ENCODE peak calls at places on chromosome 17, in six cellular contexts. One of them, this sample, is unnamed.

GRCh38 chr17:2571523-2572303 is 21.7 kb upstream of the PAFAH1B1 start:
- DNase-seq in endothelial cell of umbilical vein: no peak
- DNase-seq in upper lobe of right lung: no peak
- DNase-seq in mucosa of descending colon: no peak
- DNase-seq in activated CD8-positive, alpha-beta T cell treated with anti-CD3 and anti-CD28 coated beads for 36 hours: no peak
- DNase-seq in choroid plexus epithelial cell: no peak
- DNase-seq in this sample: peak

GRCh38 chr17:59332890-59333377 is 1.5 kb downstream of the YPEL2 start:
- DNase-seq in endothelial cell of umbilical vein: peak
- DNase-seq in choroid plexus epithelial cell: peak
- DNase-seq in upper lobe of right lung: no peak
- DNase-seq in activated CD8-positive, alpha-beta T cell treated with anti-CD3 and anti-CD28 coated beads for 36 hours: peak
- DNase-seq in mucosa of descending colon: no peak
- DNase-seq in this sample: no peak

GRCh38 chr17:42677921-42678781 is 1.4 kb upstream of the PLEKHH3 start:
- DNase-seq in activated CD8-positive, alpha-beta T cell treated with anti-CD3 and anti-CD28 coated beads for 36 hours: peak
- DNase-seq in endothelial cell of umbilical vein: peak
- DNase-seq in upper lobe of right lung: peak
- DNase-seq in choroid plexus epithelial cell: peak
- DNase-seq in mucosa of descending colon: peak
- DNase-seq in this sample: peak

GRCh38 chr17:57366558-57367351 is 110.4 kb downstream of the MSI2 start:
- DNase-seq in choroid plexus epithelial cell: no peak
- DNase-seq in upper lobe of right lung: no peak
- DNase-seq in mucosa of descending colon: no peak
- DNase-seq in endothelial cell of umbilical vein: no peak
- DNase-seq in activated CD8-positive, alpha-beta T cell treated with anti-CD3 and anti-CD28 coated beads for 36 hours: no peak
- DNase-seq in this sample: no peak

GRCh38 chr17:83081561-83082201 is 2.3 kb downstream of the METRNL start:
- DNase-seq in choroid plexus epithelial cell: no peak
- DNase-seq in activated CD8-positive, alpha-beta T cell treated with anti-CD3 and anti-CD28 coated beads for 36 hours: peak
- DNase-seq in mucosa of descending colon: peak
- DNase-seq in endothelial cell of umbilical vein: no peak
- DNase-seq in upper lobe of right lung: no peak
- DNase-seq in this sample: peak

GRCh38 chr17:74599531-74599939 is 7.5 kb upstream of the CD300LD start:
- DNase-seq in choroid plexus epithelial cell: no peak
- DNase-seq in upper lobe of right lung: no peak
- DNase-seq in activated CD8-positive, alpha-beta T cell treated with anti-CD3 and anti-CD28 coated beads for 36 hours: no peak
- DNase-seq in endothelial cell of umbilical vein: no peak
- DNase-seq in mucosa of descending colon: no peak
- DNase-seq in this sample: no peak

GRCh38 chr17:79776378-79777165 is 1.4 kb upstream of the CBX2 start:
- DNase-seq in mucosa of descending colon: no peak
- DNase-seq in choroid plexus epithelial cell: no peak
- DNase-seq in activated CD8-positive, alpha-beta T cell treated with anti-CD3 and anti-CD28 coated beads for 36 hours: no peak
- DNase-seq in endothelial cell of umbilical vein: peak
- DNase-seq in upper lobe of right lung: no peak
- DNase-seq in this sample: no peak

GRCh38 chr17:35545150-35545549 is 7.7 kb upstream of the SLFN12L start:
- DNase-seq in choroid plexus epithelial cell: no peak
- DNase-seq in upper lobe of right lung: no peak
- DNase-seq in activated CD8-positive, alpha-beta T cell treated with anti-CD3 and anti-CD28 coated beads for 36 hours: no peak
- DNase-seq in endothelial cell of umbilical vein: no peak
- DNase-seq in mucosa of descending colon: no peak
- DNase-seq in this sample: no peak

GRCh38 chr17:29155235-29155965 is 24.8 kb downstream of the MYO18A start:
- DNase-seq in mucosa of descending colon: peak
- DNase-seq in upper lobe of right lung: peak
- DNase-seq in choroid plexus epithelial cell: peak
- DNase-seq in endothelial cell of umbilical vein: peak
- DNase-seq in activated CD8-positive, alpha-beta T cell treated with anti-CD3 and anti-CD28 coated beads for 36 hours: peak
- DNase-seq in this sample: peak

GRCh38 chr17:49518346-49519078 is 23.4 kb downstream of the NGFR start:
- DNase-seq in endothelial cell of umbilical vein: no peak
- DNase-seq in mucosa of descending colon: no peak
- DNase-seq in upper lobe of right lung: no peak
- DNase-seq in activated CD8-positive, alpha-beta T cell treated with anti-CD3 and anti-CD28 coated beads for 36 hours: no peak
- DNase-seq in choroid plexus epithelial cell: no peak
- DNase-seq in this sample: no peak

GRCh38 chr17:49515196-49515770 is 20.2 kb downstream of the NGFR start:
- DNase-seq in upper lobe of right lung: peak
- DNase-seq in mucosa of descending colon: peak
- DNase-seq in choroid plexus epithelial cell: peak
- DNase-seq in endothelial cell of umbilical vein: no peak
- DNase-seq in activated CD8-positive, alpha-beta T cell treated with anti-CD3 and anti-CD28 coated beads for 36 hours: no peak
- DNase-seq in this sample: peak

GRCh38 chr17:49513616-49514373 is 18.7 kb downstream of the NGFR start:
- DNase-seq in choroid plexus epithelial cell: no peak
- DNase-seq in activated CD8-positive, alpha-beta T cell treated with anti-CD3 and anti-CD28 coated beads for 36 hours: no peak
- DNase-seq in mucosa of descending colon: no peak
- DNase-seq in upper lobe of right lung: peak
- DNase-seq in endothelial cell of umbilical vein: no peak
- DNase-seq in this sample: no peak

GRCh38 chr17:49514374-49514738 is 19.3 kb downstream of the NGFR start:
- DNase-seq in upper lobe of right lung: no peak
- DNase-seq in endothelial cell of umbilical vein: no peak
- DNase-seq in mucosa of descending colon: no peak
- DNase-seq in activated CD8-positive, alpha-beta T cell treated with anti-CD3 and anti-CD28 coated beads for 36 hours: no peak
- DNase-seq in choroid plexus epithelial cell: peak
- DNase-seq in this sample: no peak

DNA sequence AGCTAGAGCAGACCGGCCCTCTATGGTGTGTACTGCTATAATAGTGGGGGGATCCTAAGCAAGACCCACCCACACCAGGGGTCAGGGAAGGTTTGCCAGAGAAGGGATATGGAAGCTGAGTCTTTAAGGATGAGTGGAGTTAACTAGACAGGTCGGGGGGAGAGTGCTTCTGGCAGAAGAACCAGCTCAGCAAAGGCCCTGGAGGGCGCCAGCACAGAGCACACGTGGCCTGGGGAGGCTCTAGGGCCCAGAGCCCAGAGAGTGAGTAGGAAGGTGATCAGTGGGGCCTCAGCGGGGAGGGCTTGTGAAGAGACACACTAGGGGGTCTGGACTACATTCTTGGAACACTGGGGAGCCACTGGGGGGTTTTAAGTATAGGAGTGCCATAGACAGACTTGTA is 21.1 kb downstream of the NGFR start:
- DNase-seq in endothelial cell of umbilical vein: no peak
- DNase-seq in choroid plexus epithelial cell: peak
- DNase-seq in activated CD8-positive, alpha-beta T cell treated with anti-CD3 and anti-CD28 coated beads for 36 hours: no peak
- DNase-seq in mucosa of descending colon: no peak
- DNase-seq in upper lobe of right lung: no peak
- DNase-seq in this sample: no peak
- TF ChIP-seq CTCF in endothelial cell of umbilical vein: no peak
- TF ChIP-seq CTCF in choroid plexus epithelial cell: no peak
- TF ChIP-seq CTCF in activated CD8-positive, alpha-beta T cell treated with anti-CD3 and anti-CD28 coated beads for 36 hours: no peak
- TF ChIP-seq CTCF in mucosa of descending colon: no peak
- TF ChIP-seq CTCF in upper lobe of right lung: no peak
- TF ChIP-seq CTCF in this sample: no peak

GRCh38 chr17:65936013-65936412 is 255.9 kb downstream of the CEP112 start:
- DNase-seq in upper lobe of right lung: no peak
- DNase-seq in endothelial cell of umbilical vein: peak
- DNase-seq in mucosa of descending colon: no peak
- DNase-seq in choroid plexus epithelial cell: peak
- DNase-seq in activated CD8-positive, alpha-beta T cell treated with anti-CD3 and anti-CD28 coated beads for 36 hours: no peak
- DNase-seq in this sample: no peak

GRCh38 chr17:65942592-65942991 is 249.3 kb downstream of the CEP112 start:
- DNase-seq in activated CD8-positive, alpha-beta T cell treated with anti-CD3 and anti-CD28 coated beads for 36 hours: no peak
- DNase-seq in endothelial cell of umbilical vein: no peak
- DNase-seq in mucosa of descending colon: no peak
- DNase-seq in upper lobe of right lung: no peak
- DNase-seq in choroid plexus epithelial cell: no peak
- DNase-seq in this sample: no peak

DNA sequence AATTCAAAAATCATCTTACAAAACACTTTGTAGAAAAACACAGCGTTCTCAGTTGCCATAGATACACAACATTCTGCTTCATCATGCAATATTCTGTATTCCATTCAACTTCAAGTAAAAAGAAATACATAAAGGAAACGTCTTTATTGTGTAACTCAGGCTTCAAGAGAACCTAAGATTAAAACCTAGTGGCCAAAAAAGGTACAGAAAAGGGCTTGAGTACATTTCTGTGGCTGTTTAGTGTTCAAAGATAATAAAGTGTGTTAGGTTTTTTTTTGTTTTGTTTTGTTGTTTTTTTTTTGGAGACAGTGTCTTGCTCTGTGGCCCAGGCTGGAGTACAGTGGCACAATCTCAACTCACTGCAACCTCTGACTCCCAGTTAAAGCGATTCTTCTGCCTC is 250.4 kb downstream of the CEP112 start:
- DNase-seq in endothelial cell of umbilical vein: no peak
- DNase-seq in upper lobe of right lung: no peak
- DNase-seq in activated CD8-positive, alpha-beta T cell treated with anti-CD3 and anti-CD28 coated beads for 36 hours: no peak
- DNase-seq in mucosa of descending colon: no peak
- DNase-seq in choroid plexus epithelial cell: no peak
- DNase-seq in this sample: no peak
- TF ChIP-seq CTCF in endothelial cell of umbilical vein: no peak
- TF ChIP-seq CTCF in upper lobe of right lung: no peak
- TF ChIP-seq CTCF in activated CD8-positive, alpha-beta T cell treated with anti-CD3 and anti-CD28 coated beads for 36 hours: no peak
- TF ChIP-seq CTCF in mucosa of descending colon: no peak
- TF ChIP-seq CTCF in choroid plexus epithelial cell: no peak
- TF ChIP-seq CTCF in this sample: no peak

DNA sequence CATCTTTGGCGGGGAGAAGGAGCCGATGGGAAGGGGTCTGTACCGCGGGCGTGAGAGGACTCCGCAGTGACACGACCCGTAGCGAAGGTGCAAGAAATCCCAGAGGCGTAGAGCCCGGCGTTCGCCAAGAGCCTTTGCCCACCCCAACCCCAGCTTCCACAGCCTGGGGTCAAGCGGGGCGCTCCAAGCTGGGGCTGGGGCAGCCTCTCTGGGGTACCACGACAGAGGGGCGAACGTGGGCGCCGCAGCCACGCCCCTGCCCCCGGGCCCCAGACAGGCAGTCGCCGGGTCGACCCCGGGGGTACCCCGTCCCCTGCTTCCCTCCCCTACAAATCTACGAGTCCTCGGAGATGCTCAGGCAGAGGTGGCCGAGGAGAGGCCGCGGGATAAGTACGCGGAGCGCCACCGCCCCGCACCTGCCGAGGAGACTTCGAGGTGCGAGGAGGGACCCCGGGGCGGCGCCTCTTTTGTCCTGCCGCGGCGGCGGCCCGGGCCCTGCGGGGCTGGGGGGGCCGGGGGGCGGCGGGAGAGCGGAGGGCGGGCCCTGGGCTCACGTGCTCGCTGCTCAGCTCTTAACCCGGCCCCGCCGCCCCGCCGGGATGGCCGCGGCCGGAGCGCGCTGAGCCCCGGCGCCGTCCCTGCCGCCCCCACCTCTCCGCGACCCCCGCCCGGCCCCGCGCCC is at the start of gene ADAM11:
- DNase-seq in upper lobe of right lung: peak
- DNase-seq in choroid plexus epithelial cell: no peak
- DNase-seq in mucosa of descending colon: no peak
- DNase-seq in endothelial cell of umbilical vein: no peak
- DNase-seq in activated CD8-positive, alpha-beta T cell treated with anti-CD3 and anti-CD28 coated beads for 36 hours: no peak
- DNase-seq in this sample: peak
- TF ChIP-seq CTCF in upper lobe of right lung: no peak
- TF ChIP-seq CTCF in choroid plexus epithelial cell: no peak
- TF ChIP-seq CTCF in mucosa of descending colon: no peak
- TF ChIP-seq CTCF in endothelial cell of umbilical vein: no peak
- TF ChIP-seq CTCF in activated CD8-positive, alpha-beta T cell treated with anti-CD3 and anti-CD28 coated beads for 36 hours: no peak
- TF ChIP-seq CTCF in this sample: no peak

GRCh38 chr17:16952401-16952800 is 19.5 kb downstream of the TNFRSF13B start:
- DNase-seq in activated CD8-positive, alpha-beta T cell treated with anti-CD3 and anti-CD28 coated beads for 36 hours: no peak
- DNase-seq in choroid plexus epithelial cell: no peak
- DNase-seq in endothelial cell of umbilical vein: no peak
- DNase-seq in upper lobe of right lung: no peak
- DNase-seq in mucosa of descending colon: peak
- DNase-seq in this sample: no peak

GRCh38 chr17:16953841-16954240 is 18.1 kb downstream of the TNFRSF13B start:
- DNase-seq in mucosa of descending colon: no peak
- DNase-seq in choroid plexus epithelial cell: no peak
- DNase-seq in endothelial cell of umbilical vein: no peak
- DNase-seq in activated CD8-positive, alpha-beta T cell treated with anti-CD3 and anti-CD28 coated beads for 36 hours: no peak
- DNase-seq in upper lobe of right lung: no peak
- DNase-seq in this sample: no peak

GRCh38 chr17:16954541-16954940 is 17.4 kb downstream of the TNFRSF13B start:
- DNase-seq in activated CD8-positive, alpha-beta T cell treated with anti-CD3 and anti-CD28 coated beads for 36 hours: no peak
- DNase-seq in choroid plexus epithelial cell: no peak
- DNase-seq in mucosa of descending colon: no peak
- DNase-seq in endothelial cell of umbilical vein: no peak
- DNase-seq in upper lobe of right lung: no peak
- DNase-seq in this sample: no peak

GRCh38 chr17:16950488-16950887 is 21.4 kb downstream of the TNFRSF13B start:
- DNase-seq in activated CD8-positive, alpha-beta T cell treated with anti-CD3 and anti-CD28 coated beads for 36 hours: no peak
- DNase-seq in mucosa of descending colon: no peak
- DNase-seq in choroid plexus epithelial cell: no peak
- DNase-seq in upper lobe of right lung: peak
- DNase-seq in endothelial cell of umbilical vein: no peak
- DNase-seq in this sample: no peak

DNA sequence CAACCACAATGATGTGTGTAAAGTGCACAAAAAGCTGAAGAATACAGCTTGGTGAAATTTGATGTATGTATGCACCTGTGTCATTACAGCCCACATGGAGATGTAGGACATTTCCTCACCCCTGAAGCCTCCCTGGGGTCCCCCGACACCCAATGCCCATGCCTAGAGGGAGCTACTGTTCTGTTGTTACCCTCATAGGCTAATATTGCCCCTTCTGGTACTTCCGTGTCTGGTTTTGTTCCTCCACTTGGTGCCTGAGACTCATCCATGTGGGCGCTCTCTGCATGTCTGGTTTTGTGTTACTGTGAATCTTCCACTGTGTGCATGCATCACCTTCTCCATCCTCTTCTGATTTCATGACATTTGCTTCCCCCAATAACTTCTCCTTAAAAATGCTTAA is 18.6 kb downstream of the TNFRSF13B start:
- DNase-seq in endothelial cell of umbilical vein: no peak
- DNase-seq in upper lobe of right lung: no peak
- DNase-seq in choroid plexus epithelial cell: no peak
- DNase-seq in mucosa of descending colon: no peak
- DNase-seq in activated CD8-positive, alpha-beta T cell treated with anti-CD3 and anti-CD28 coated beads for 36 hours: no peak
- DNase-seq in this sample: no peak
- TF ChIP-seq CTCF in endothelial cell of umbilical vein: no peak
- TF ChIP-seq CTCF in upper lobe of right lung: no peak
- TF ChIP-seq CTCF in choroid plexus epithelial cell: no peak
- TF ChIP-seq CTCF in mucosa of descending colon: no peak
- TF ChIP-seq CTCF in activated CD8-positive, alpha-beta T cell treated with anti-CD3 and anti-CD28 coated beads for 36 hours: no peak
- TF ChIP-seq CTCF in this sample: no peak

GRCh38 chr17:17476865-17477467 is at the start of gene MED9:
- DNase-seq in mucosa of descending colon: peak
- DNase-seq in activated CD8-positive, alpha-beta T cell treated with anti-CD3 and anti-CD28 coated beads for 36 hours: peak
- DNase-seq in choroid plexus epithelial cell: peak
- DNase-seq in upper lobe of right lung: peak
- DNase-seq in endothelial cell of umbilical vein: peak
- DNase-seq in this sample: peak
- TF ChIP-seq CTCF in mucosa of descending colon: no peak
- TF ChIP-seq CTCF in activated CD8-positive, alpha-beta T cell treated with anti-CD3 and anti-CD28 coated beads for 36 hours: no peak
- TF ChIP-seq CTCF in choroid plexus epithelial cell: no peak
- TF ChIP-seq CTCF in upper lobe of right lung: no peak
- TF ChIP-seq CTCF in endothelial cell of umbilical vein: no peak
- TF ChIP-seq CTCF in this sample: no peak